ENCODE peak calls at places on chromosome 11, in eight cellular contexts. D is cardiac fibroblast, E is MM.1S, N is fibroblast of lung, F is Panc1, W is stomach, O is Peyer's patch, B is cardiac muscle cell. M is an unnamed sample.

GRCh38 chr11:76656087-76656531 is 14.4 kb downstream of the LRRC32 start:
- DNase-seq in E (no peak), N (no peak), W (no peak), O (peak), D (no peak), B (no peak), F (no peak), M (no peak)

GRCh38 chr11:50073113-50074105 is 40.7 kb downstream of the OR4C45 start:
- DNase-seq in F (no peak), N (no peak), B (no peak), O (no peak), D (no peak), E (no peak), W (no peak), M (no peak)

GRCh38 chr11:11349870-11350325 is 3.2 kb downstream of the CSNK2A3 start:
- DNase-seq in N (peak), D (peak), B (no peak), W (no peak), O (no peak), F (no peak), E (no peak), M (peak)

GRCh38 chr11:114775849-114776621 is 97.7 kb downstream of the NXPE2 start:
- DNase-seq in B (peak), W (no peak), F (no peak), E (no peak), N (no peak), D (no peak), O (no peak), M (no peak)

GRCh38 chr11:133753150-133753549 is 92.2 kb downstream of the SPATA19 start:
- DNase-seq in F (no peak), D (no peak), E (no peak), B (no peak), W (no peak), N (no peak), O (no peak), M (no peak)

GRCh38 chr11:66277475-66278391 is at the start of gene CNIH2:
- DNase-seq in W (peak), F (no peak), D (no peak), N (no peak), B (peak), O (peak), E (peak), M (no peak)

GRCh38 chr11:117669616-117670015 is 127.4 kb downstream of the DSCAML1 start:
- DNase-seq in N (no peak), B (no peak), O (no peak), W (no peak), D (no peak), F (no peak), E (no peak), M (no peak)

GRCh38 chr11:33531743-33532181 is 168.9 kb downstream of the C11orf91 start:
- DNase-seq in N (peak), E (no peak), O (no peak), W (no peak), B (no peak), D (peak), F (no peak), M (peak)

GRCh38 chr11:67646535-67647336 is 3.8 kb downstream of the ACY3 start:
- DNase-seq in B (no peak), F (no peak), N (no peak), W (no peak), O (peak), E (peak), D (no peak), M (no peak)

GRCh38 chr11:118084247-118084646 is 2.5 kb downstream of the SMIM35 start:
- DNase-seq in E (peak), W (no peak), F (no peak), B (peak), N (no peak), D (peak), O (no peak), M (peak)

GRCh38 chr11:102552447-102553200 is 22.1 kb upstream of the MMP7 start:
- DNase-seq in F (no peak), B (peak), N (no peak), W (peak), E (no peak), D (peak), O (no peak), M (no peak)

GRCh38 chr11:11476971-11477645 is 124.1 kb upstream of the CSNK2A3 start:
- DNase-seq in D (no peak), E (no peak), B (no peak), F (no peak), W (no peak), N (no peak), O (no peak), M (no peak)

GRCh38 chr11:125168875-125169537 is 4.5 kb downstream of the PKNOX2 start:
- DNase-seq in W (no peak), B (no peak), E (no peak), N (peak), D (peak), F (no peak), O (no peak), M (peak)

GRCh38 chr11:34277166-34277565 is 80.6 kb downstream of the ABTB2 start:
- DNase-seq in F (no peak), O (no peak), W (no peak), N (no peak), B (no peak), E (no peak), D (no peak), M (no peak)

GRCh38 chr11:102513869-102514268 is 16.7 kb downstream of the MMP7 start:
- DNase-seq in O (peak), N (peak), D (peak), W (no peak), E (no peak), B (no peak), F (no peak), M (peak)

GRCh38 chr11:10456519-10456918 is 1.5 kb downstream of the AMPD3 start:
- DNase-seq in O (no peak), E (peak), F (no peak), D (no peak), N (no peak), B (no peak), W (no peak), M (no peak)

GRCh38 chr11:129695543-129696308 is 119.9 kb upstream of the TMEM45B start:
- DNase-seq in E (peak), F (peak), B (peak), N (peak), D (peak), O (peak), W (peak), M (peak)

GRCh38 chr11:101126551-101127347 is 2.9 kb downstream of the PGR start:
- DNase-seq in B (peak), N (peak), O (no peak), F (no peak), W (no peak), D (peak), E (peak), M (peak)

GRCh38 chr11:63901660-63902059 is 15.3 kb downstream of the RCOR2 start:
- DNase-seq in B (no peak), D (peak), N (peak), O (no peak), W (no peak), F (no peak), E (no peak), M (peak)
- TF ChIP-seq CTCF in B (peak), D (peak), N (peak), O (no peak), W (no peak), F (no peak), E (peak), M (peak)

GRCh38 chr11:121067026-121067425 is 34.0 kb upstream of the TECTA start:
- DNase-seq in D (no peak), W (no peak), B (no peak), N (no peak), F (no peak), O (no peak), E (no peak), M (no peak)
- H3K4me3 ChIP-seq in D (no peak), W (no peak), B (no peak), N (no peak), F (no peak), O (no peak), E (no peak), M (no peak)

GRCh38 chr11:90908074-90908473 is 685.2 kb upstream of the CHORDC1 start:
- DNase-seq in O (no peak), W (no peak), B (no peak), N (peak), E (no peak), F (no peak), D (no peak), M (no peak)
- TF ChIP-seq CTCF in O (no peak), W (no peak), B (no peak), N (no peak), E (no peak), F (peak), D (no peak), M (no peak)

DNA sequence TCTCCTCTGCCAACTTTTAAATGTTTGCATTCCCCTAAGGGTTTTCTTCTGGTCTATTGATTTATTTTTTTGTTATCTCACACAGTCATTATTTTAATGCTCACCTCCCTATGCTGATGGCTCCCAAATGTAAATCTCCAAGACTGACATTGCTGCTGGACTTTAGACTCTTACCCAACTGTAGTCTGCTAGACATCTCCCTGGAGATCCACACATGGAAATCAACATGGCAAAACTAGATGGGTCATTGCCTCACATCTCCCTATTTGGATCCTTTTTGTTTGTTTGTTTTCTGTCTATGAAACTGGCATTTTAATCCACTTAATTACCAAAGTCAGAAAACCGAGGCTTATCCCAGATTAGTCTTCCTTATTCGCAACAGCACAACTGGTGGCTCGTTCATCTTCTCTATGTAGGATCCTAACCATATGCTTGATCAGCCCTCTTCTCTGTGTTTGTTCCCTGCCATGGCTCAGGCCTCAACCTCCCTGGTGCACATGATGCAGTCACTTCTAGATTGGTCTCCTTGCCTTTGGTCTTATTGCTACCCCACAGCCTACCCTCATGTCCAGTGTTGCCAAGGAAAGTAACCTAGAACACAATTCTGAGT is 37.3 kb downstream of the SC5D start:
- DNase-seq in F (no peak), N (no peak), E (no peak), D (no peak), O (no peak), W (no peak), B (no peak), M (no peak)
- H3K4me3 ChIP-seq in F (no peak), N (no peak), E (no peak), D (no peak), O (no peak), W (no peak), B (no peak), M (no peak)

GRCh38 chr11:106137061-106137460 is 59.6 kb downstream of the AASDHPPT start:
- DNase-seq in D (no peak), F (no peak), O (no peak), B (no peak), W (no peak), E (no peak), N (no peak), M (no peak)

GRCh38 chr11:106137758-106138157 is 60.3 kb downstream of the AASDHPPT start:
- DNase-seq in B (no peak), O (no peak), W (no peak), F (no peak), E (no peak), D (no peak), N (no peak), M (no peak)

GRCh38 chr11:106132582-106133354 is 55.3 kb downstream of the AASDHPPT start:
- DNase-seq in E (no peak), B (no peak), O (no peak), F (no peak), D (no peak), W (no peak), N (no peak), M (no peak)

GRCh38 chr11:106131998-106132397 is 54.5 kb downstream of the AASDHPPT start:
- DNase-seq in O (no peak), F (no peak), N (no peak), D (no peak), B (no peak), W (no peak), E (no peak), M (no peak)

DNA sequence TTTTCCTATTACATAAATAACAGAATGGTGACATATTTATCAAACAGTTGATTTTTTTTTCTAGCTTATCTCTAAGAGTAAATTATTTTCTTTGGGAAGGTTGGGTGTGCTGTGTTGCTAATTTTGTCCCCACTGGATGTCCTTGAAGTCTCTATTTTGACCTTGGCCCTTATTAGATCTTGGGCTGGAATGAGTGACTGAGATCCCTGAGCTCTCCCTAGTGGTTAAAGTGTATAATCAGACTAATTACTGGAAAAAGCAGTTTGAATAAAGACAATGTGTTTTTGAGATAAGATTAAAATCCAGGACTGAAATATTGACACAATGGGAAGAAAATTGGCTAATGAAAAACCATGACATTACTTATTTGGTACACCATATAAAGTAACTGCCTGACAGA is 56.1 kb downstream of the AASDHPPT start:
- DNase-seq in F (no peak), N (peak), D (peak), E (no peak), B (peak), O (no peak), W (no peak), M (peak)
- TF ChIP-seq CTCF in F (peak), N (peak), D (peak), E (peak), B (peak), O (no peak), W (no peak), M (peak)

GRCh38 chr11:120564573-120565301 is 53.2 kb downstream of the GRIK4 start:
- DNase-seq in E (no peak), N (peak), F (no peak), D (peak), O (no peak), W (no peak), B (peak), M (peak)
- H3K4me3 ChIP-seq in E (no peak), N (peak), F (peak), D (peak), O (peak), W (peak), B (peak), M (peak)

GRCh38 chr11:64330888-64331287 is 9.1 kb upstream of the CCDC88B start:
- DNase-seq in O (no peak), B (no peak), D (no peak), W (no peak), N (no peak), F (no peak), E (no peak), M (no peak)

GRCh38 chr11:64327993-64328392 is 10.1 kb downstream of the PRDX5 start:
- DNase-seq in O (no peak), E (no peak), D (no peak), B (no peak), N (no peak), F (no peak), W (no peak), M (no peak)

GRCh38 chr11:64333556-64333955 is 6.4 kb upstream of the CCDC88B start:
- DNase-seq in O (no peak), F (no peak), E (no peak), B (no peak), W (no peak), N (no peak), D (no peak), M (no peak)

GRCh38 chr11:64334764-64335741 is 5.0 kb upstream of the CCDC88B start:
- DNase-seq in N (peak), D (peak), E (no peak), F (peak), O (peak), B (peak), W (peak), M (peak)

GRCh38 chr11:64331569-64332371 is 8.2 kb upstream of the CCDC88B start:
- DNase-seq in D (peak), O (peak), E (peak), N (peak), W (peak), B (peak), F (peak), M (peak)
- TF ChIP-seq CTCF in D (peak), O (peak), E (peak), N (peak), W (peak), B (peak), F (no peak), M (peak)

DNA sequence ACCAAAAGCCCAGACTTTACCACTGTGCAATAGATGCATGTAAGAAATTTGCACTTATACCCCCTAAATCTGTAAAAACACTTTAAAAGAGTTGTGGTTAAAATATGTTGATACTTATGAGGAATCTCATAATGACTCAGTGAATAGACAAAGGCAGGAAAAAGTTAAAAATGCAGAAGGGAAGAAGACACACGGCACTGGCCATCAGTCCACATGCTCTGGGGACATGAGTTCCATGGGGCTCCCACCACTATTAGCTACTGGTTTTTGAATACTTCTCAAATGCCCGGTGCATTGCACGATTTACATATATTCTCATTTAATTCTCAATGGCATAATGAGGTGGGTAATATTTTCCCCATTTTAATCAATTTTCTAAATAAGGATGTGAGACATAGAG is 59.3 kb upstream of the BLID start:
- DNase-seq in E (no peak), B (no peak), N (no peak), F (no peak), D (no peak), W (no peak), O (no peak), M (no peak)
- H3K4me3 ChIP-seq in E (no peak), B (no peak), N (peak), F (no peak), D (no peak), W (no peak), O (no peak), M (no peak)

M was measured in fibroblast of villous mesenchyme.